ENCODE peak calls at places on chromosomes 16 and 17, in four cellular contexts. One of them, this sample, is unnamed. For H3K4me1, the result is how much of the 10 kb centered on the place peaks cover.

GRCh38 chr17:42667088-42667951 is 8.2 kb downstream of the TUBG2 start:
- DNase-seq in HCT116: peak
- DNase-seq in DND-41: no peak
- DNase-seq in astrocyte: peak
- DNase-seq in this sample: peak

GRCh38 chr16:6857575-6857974 is 475.1 kb upstream of the RBFOX1 start:
- DNase-seq in HCT116: no peak
- DNase-seq in DND-41: no peak
- DNase-seq in astrocyte: no peak
- DNase-seq in this sample: no peak

GRCh38 chr17:57808882-57809281 is 41.0 kb downstream of the MRPS23 start:
- DNase-seq in HCT116: no peak
- DNase-seq in DND-41: no peak
- DNase-seq in astrocyte: no peak
- DNase-seq in this sample: no peak

GRCh38 chr17:78883090-78883532 is 19.9 kb downstream of the CEP295NL start:
- DNase-seq in HCT116: peak
- DNase-seq in DND-41: no peak
- DNase-seq in astrocyte: peak
- DNase-seq in this sample: peak

GRCh38 chr17:27579897-27580321 is 51.1 kb upstream of the LGALS9 start:
- DNase-seq in HCT116: no peak
- DNase-seq in DND-41: no peak
- DNase-seq in astrocyte: no peak
- DNase-seq in this sample: no peak

GRCh38 chr16:81686391-81687182 is 92.5 kb upstream of the PLCG2 start:
- DNase-seq in HCT116: no peak
- DNase-seq in DND-41: no peak
- DNase-seq in astrocyte: peak
- DNase-seq in this sample: no peak

GRCh38 chr17:80345321-80345720 is 69.6 kb upstream of the ENDOV start:
- DNase-seq in HCT116: no peak
- DNase-seq in DND-41: no peak
- DNase-seq in astrocyte: no peak
- DNase-seq in this sample: no peak

GRCh38 chr17:41907185-41907556 is 11.6 kb downstream of the ACLY start:
- DNase-seq in HCT116: no peak
- DNase-seq in DND-41: no peak
- DNase-seq in astrocyte: peak
- DNase-seq in this sample: peak

GRCh38 chr16:84548971-84549844 is 44.7 kb upstream of the MEAK7 start:
- DNase-seq in HCT116: no peak
- DNase-seq in DND-41: no peak
- DNase-seq in astrocyte: no peak
- DNase-seq in this sample: no peak

GRCh38 chr16:69745959-69746358 is 8.8 kb downstream of the NOB1 start:
- DNase-seq in HCT116: no peak
- DNase-seq in DND-41: no peak
- DNase-seq in astrocyte: no peak
- DNase-seq in this sample: no peak

GRCh38 chr17:70797166-70797565 is 627.8 kb downstream of the KCNJ2 start:
- DNase-seq in HCT116: no peak
- DNase-seq in DND-41: no peak
- DNase-seq in astrocyte: peak
- DNase-seq in this sample: no peak

GRCh38 chr16:49282690-49283375 is 1.2 kb upstream of the CBLN1 start:
- DNase-seq in HCT116: no peak
- DNase-seq in DND-41: no peak
- DNase-seq in astrocyte: no peak
- DNase-seq in this sample: no peak

GRCh38 chr16:78749745-78750268 is 650.4 kb downstream of the WWOX start:
- DNase-seq in HCT116: no peak
- DNase-seq in DND-41: no peak
- DNase-seq in astrocyte: no peak
- DNase-seq in this sample: no peak

GRCh38 chr16:58452640-58453039 is 47.3 kb upstream of the NDRG4 start:
- DNase-seq in HCT116: no peak
- DNase-seq in DND-41: no peak
- DNase-seq in astrocyte: no peak
- DNase-seq in this sample: no peak

GRCh38 chr17:56785396-56785795 is 48.3 kb downstream of the C17orf67 start:
- DNase-seq in HCT116: no peak
- DNase-seq in DND-41: no peak
- DNase-seq in astrocyte: peak
- DNase-seq in this sample: peak

GRCh38 chr16:11715246-11715947 is 27.3 kb downstream of the TXNDC11 start:
- DNase-seq in HCT116: no peak
- DNase-seq in DND-41: no peak
- DNase-seq in astrocyte: no peak
- DNase-seq in this sample: no peak

GRCh38 chr17:68972119-68972704 is 17.0 kb upstream of the ABCA8 start:
- DNase-seq in HCT116: peak
- DNase-seq in DND-41: no peak
- DNase-seq in astrocyte: no peak
- DNase-seq in this sample: peak

GRCh38 chr16:27374794-27375499 is 27.0 kb upstream of the IL21R start:
- DNase-seq in HCT116: peak
- DNase-seq in DND-41: peak
- DNase-seq in astrocyte: peak
- DNase-seq in this sample: peak

GRCh38 chr17:59327136-59327878 is 4.1 kb upstream of the YPEL2 start:
- DNase-seq in HCT116: no peak
- DNase-seq in DND-41: no peak
- DNase-seq in astrocyte: no peak
- DNase-seq in this sample: no peak

GRCh38 chr17:1951920-1952319 is 73.2 kb downstream of the RTN4RL1 start:
- DNase-seq in HCT116: no peak
- DNase-seq in DND-41: no peak
- DNase-seq in astrocyte: no peak
- DNase-seq in this sample: no peak

GRCh38 chr16:85104821-85105391 is 7.4 kb downstream of the CIBAR2 start:
- DNase-seq in HCT116: no peak
- DNase-seq in DND-41: no peak
- DNase-seq in astrocyte: no peak
- DNase-seq in this sample: no peak

GRCh38 chr17:55691666-55692065 is 31.0 kb downstream of the TMEM100 start:
- DNase-seq in HCT116: no peak
- DNase-seq in DND-41: no peak
- DNase-seq in astrocyte: no peak
- DNase-seq in this sample: no peak

GRCh38 chr17:6092182-6092922 is 22.2 kb downstream of the WSCD1 start:
- DNase-seq in HCT116: no peak
- DNase-seq in DND-41: no peak
- DNase-seq in astrocyte: no peak
- DNase-seq in this sample: no peak

GRCh38 chr17:79943354-79944241 is 92.1 kb downstream of the TBC1D16 start:
- DNase-seq in HCT116: no peak
- DNase-seq in DND-41: no peak
- DNase-seq in astrocyte: no peak
- DNase-seq in this sample: no peak

GRCh38 chr17:72119963-72120877 is 600 bp upstream of the SOX9 start:
- DNase-seq in HCT116: peak
- DNase-seq in DND-41: no peak
- DNase-seq in astrocyte: peak
- DNase-seq in this sample: peak

GRCh38 chr16:87279094-87279658 is 38.0 kb downstream of the C16orf95 start:
- DNase-seq in HCT116: no peak
- DNase-seq in DND-41: no peak
- DNase-seq in astrocyte: no peak
- DNase-seq in this sample: no peak

GRCh38 chr17:38893612-38894011 is 23.8 kb downstream of the LASP1 start:
- DNase-seq in HCT116: no peak
- DNase-seq in DND-41: no peak
- DNase-seq in astrocyte: peak
- DNase-seq in this sample: peak

GRCh38 chr16:83968483-83968865 is 430 bp downstream of the NECAB2 start:
- DNase-seq in HCT116: no peak
- DNase-seq in DND-41: no peak
- DNase-seq in astrocyte: no peak
- DNase-seq in this sample: peak

GRCh38 chr17:20721151-20721550 is 141.6 kb downstream of the CDRT15L2 start:
- DNase-seq in HCT116: no peak
- DNase-seq in DND-41: no peak
- DNase-seq in astrocyte: peak
- DNase-seq in this sample: peak

GRCh38 chr17:62625870-62626200 is 1.6 kb upstream of the MRC2 start:
- DNase-seq in HCT116: no peak
- DNase-seq in DND-41: no peak
- DNase-seq in astrocyte: no peak
- DNase-seq in this sample: no peak

GRCh38 chr17:48530208-48530886 is 464 bp downstream of the HOXB1 start:
- DNase-seq in HCT116: no peak
- DNase-seq in DND-41: no peak
- DNase-seq in astrocyte: no peak
- DNase-seq in this sample: no peak

GRCh38 chr17:48527742-48528028 is 3.1 kb downstream of the HOXB1 start:
- DNase-seq in HCT116: no peak
- DNase-seq in DND-41: no peak
- DNase-seq in astrocyte: no peak
- DNase-seq in this sample: no peak

GRCh38 chr17:48529191-48529979 is 1.4 kb downstream of the HOXB1 start:
- DNase-seq in HCT116: no peak
- DNase-seq in DND-41: no peak
- DNase-seq in astrocyte: no peak
- DNase-seq in this sample: no peak

GRCh38 chr17:48528153-48528912 is 2.5 kb downstream of the HOXB1 start:
- DNase-seq in HCT116: no peak
- DNase-seq in DND-41: no peak
- DNase-seq in astrocyte: no peak
- DNase-seq in this sample: no peak

DNA sequence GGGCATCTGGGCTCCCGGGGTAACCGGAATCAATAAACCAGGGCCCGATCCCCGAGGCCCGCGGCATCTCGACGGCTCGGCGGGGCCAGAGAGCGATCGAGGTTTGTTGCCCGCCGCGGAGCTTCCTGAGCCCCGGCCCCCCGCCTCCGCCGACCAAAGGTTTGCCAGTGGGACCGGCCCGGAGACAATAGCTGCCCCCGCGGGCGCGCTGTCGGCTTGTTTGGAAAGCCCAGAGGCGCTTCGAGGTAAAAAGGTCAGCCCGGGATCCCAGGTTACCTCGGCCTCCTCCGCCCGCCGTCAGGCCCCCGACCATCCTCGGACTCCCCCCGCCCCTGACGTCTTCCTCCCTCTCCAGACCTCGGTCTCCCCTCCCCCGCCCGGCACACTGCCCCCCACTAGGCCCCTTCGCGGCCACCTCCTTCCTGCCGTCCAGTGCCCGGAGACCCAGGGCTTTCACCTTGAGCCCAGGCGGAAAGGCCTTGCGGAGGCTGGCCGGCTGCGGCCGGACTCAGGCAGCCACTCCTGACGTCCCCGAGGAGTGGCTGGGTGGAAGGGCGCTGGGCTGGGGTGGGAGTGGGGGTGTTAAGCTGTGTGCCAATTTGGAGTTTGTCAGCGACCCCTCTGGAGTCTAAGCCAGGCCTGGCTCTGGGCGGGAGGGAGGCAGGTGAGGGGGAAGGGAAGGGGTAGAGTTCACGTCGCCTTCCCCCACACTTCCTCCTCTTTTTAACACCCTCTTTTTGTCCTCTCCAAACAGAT is 3.6 kb downstream of the HOXB1 start:
- DNase-seq in HCT116: no peak
- DNase-seq in DND-41: no peak
- DNase-seq in astrocyte: no peak
- DNase-seq in this sample: no peak
- TF ChIP-seq EZH2 in HCT116: no peak
- TF ChIP-seq EZH2 in DND-41: no peak
- TF ChIP-seq EZH2 in astrocyte: peak
- TF ChIP-seq EZH2 in this sample: no peak

DNA sequence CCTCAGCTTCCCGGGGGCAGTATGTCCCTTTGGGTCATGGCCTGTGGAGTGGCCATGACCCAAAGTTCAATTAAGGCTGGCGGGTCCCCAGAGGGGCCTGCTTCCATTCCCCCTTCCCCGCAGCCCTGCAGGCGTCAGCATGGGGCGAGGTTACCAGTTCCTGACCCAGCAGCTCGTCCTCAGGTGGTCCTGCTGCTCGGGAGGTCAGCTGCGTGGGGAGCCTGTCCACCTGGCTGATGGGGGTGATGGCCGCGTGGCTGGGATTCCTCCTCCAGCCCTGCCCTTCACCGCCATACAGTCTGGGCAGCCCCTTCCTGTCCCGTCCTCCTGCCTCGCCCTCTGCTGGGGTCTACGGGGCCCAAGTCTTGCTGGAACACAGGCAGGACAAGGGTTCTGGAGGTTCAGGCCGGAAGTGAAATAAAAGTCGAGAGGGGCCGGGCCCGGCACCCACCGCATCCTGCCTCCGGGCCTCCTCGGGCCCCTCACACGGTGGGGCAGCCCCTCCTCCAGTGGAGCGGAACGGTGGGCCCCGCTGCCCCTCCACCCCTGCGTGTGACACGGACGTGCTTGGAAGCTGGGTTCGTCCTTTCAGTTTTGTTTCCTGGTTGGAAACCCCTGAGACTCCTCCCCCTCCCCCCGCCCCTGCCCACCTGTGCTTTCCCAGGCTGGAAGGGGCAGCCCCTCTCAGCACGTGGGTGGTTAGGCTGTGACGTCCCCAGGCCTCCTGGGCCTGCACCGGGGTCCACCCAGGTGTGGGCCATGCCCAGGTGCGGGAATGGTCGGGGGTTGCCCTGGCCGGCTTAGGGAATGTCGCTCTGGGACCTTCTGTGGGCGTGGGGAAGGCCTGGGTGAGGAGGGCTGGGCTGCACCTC is 6.8 kb downstream of the UBALD2 start:
- DNase-seq in HCT116: no peak
- DNase-seq in DND-41: no peak
- DNase-seq in astrocyte: no peak
- DNase-seq in this sample: no peak
- H3K4me1 ChIP-seq in HCT116: under half
- H3K4me1 ChIP-seq in DND-41: under half
- H3K4me1 ChIP-seq in astrocyte: under half
- H3K4me1 ChIP-seq in this sample: under half

DNA sequence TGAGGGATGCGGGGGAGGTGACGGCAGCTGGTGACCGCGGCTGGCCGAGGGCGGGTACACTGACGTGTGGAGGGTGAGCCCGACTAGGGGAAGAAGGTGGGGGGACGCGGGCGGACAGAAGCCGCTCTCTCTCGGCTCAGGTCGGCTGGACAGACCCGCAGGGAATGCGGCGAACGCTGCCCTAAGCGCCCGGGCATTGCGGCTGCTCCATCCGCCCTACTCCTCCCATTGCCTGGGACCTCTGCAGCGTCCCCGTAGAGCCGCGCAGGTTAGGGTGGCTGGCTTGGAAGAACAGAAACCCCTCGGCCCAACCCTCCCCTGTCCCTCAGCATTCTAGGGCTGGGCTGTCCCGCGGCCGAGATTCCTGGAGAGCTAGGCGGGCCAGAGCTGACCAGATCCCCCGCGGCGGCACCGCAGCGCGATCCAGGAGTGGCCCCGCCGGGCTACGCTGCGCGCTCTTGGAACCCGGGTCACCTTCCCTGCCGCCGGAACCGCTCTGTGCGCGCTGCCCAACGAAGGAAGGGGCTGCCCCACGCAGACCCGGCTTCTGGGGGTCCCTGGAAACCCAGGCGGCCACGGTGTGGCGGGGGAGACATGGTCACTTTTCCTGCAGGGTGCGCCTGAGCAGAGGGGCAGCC is 3.0 kb downstream of the DLX4 start:
- DNase-seq in HCT116: no peak
- DNase-seq in DND-41: no peak
- DNase-seq in astrocyte: no peak
- DNase-seq in this sample: peak
- TF ChIP-seq EZH2 in HCT116: no peak
- TF ChIP-seq EZH2 in DND-41: no peak
- TF ChIP-seq EZH2 in astrocyte: peak
- TF ChIP-seq EZH2 in this sample: peak

GRCh38 chr16:31134625-31135534 is 647 bp downstream of the PRSS8 start:
- DNase-seq in HCT116: no peak
- DNase-seq in DND-41: no peak
- DNase-seq in astrocyte: no peak
- DNase-seq in this sample: peak
- H3K4me1 ChIP-seq in HCT116: half or more
- H3K4me1 ChIP-seq in DND-41: under half
- H3K4me1 ChIP-seq in astrocyte: under half
- H3K4me1 ChIP-seq in this sample: under half